ENCODE peak calls at places on chromosomes 4 and X, in seven cellular contexts. One of them, this sample, is unnamed.

GRCh38 chrX:1391370-1391706 is 575 bp downstream of the SLC25A6 start:
- DNase-seq in H9: no peak
- DNase-seq in IMR-90: no peak
- DNase-seq in mesenchymal stem cell: no peak
- DNase-seq in H1: peak
- DNase-seq in mesendoderm: peak
- DNase-seq in neuronal stem cell: peak
- DNase-seq in this sample: peak

GRCh38 chrX:47133493-47133892 is 11.0 kb downstream of the NDUFB11 start:
- DNase-seq in H9: no peak
- DNase-seq in IMR-90: no peak
- DNase-seq in mesenchymal stem cell: no peak
- DNase-seq in H1: no peak
- DNase-seq in mesendoderm: no peak
- DNase-seq in neuronal stem cell: no peak
- DNase-seq in this sample: no peak

GRCh38 chrX:103446665-103447302 is 70.4 kb downstream of the BEX3 start:
- DNase-seq in H9: no peak
- DNase-seq in IMR-90: peak
- DNase-seq in mesenchymal stem cell: no peak
- DNase-seq in H1: no peak
- DNase-seq in mesendoderm: peak
- DNase-seq in neuronal stem cell: no peak
- DNase-seq in this sample: peak

GRCh38 chr4:124053872-124054538 is 657.4 kb downstream of the SPRY1 start:
- DNase-seq in H9: no peak
- DNase-seq in IMR-90: peak
- DNase-seq in mesenchymal stem cell: peak
- DNase-seq in H1: no peak
- DNase-seq in mesendoderm: no peak
- DNase-seq in neuronal stem cell: no peak
- DNase-seq in this sample: no peak

GRCh38 chrX:10636337-10636736 is 16.0 kb upstream of the MID1 start:
- DNase-seq in H9: peak
- DNase-seq in IMR-90: peak
- DNase-seq in mesenchymal stem cell: peak
- DNase-seq in H1: no peak
- DNase-seq in mesendoderm: peak
- DNase-seq in neuronal stem cell: no peak
- DNase-seq in this sample: peak

GRCh38 chr4:90799895-90800294 is 672.7 kb downstream of the CCSER1 start:
- DNase-seq in H9: no peak
- DNase-seq in IMR-90: no peak
- DNase-seq in mesenchymal stem cell: no peak
- DNase-seq in H1: no peak
- DNase-seq in mesendoderm: no peak
- DNase-seq in neuronal stem cell: no peak
- DNase-seq in this sample: no peak

GRCh38 chrX:131617182-131617581 is 73.3 kb downstream of the OR13H1 start:
- DNase-seq in H9: no peak
- DNase-seq in IMR-90: peak
- DNase-seq in mesenchymal stem cell: peak
- DNase-seq in H1: no peak
- DNase-seq in mesendoderm: no peak
- DNase-seq in neuronal stem cell: no peak
- DNase-seq in this sample: no peak

GRCh38 chr4:94889961-94890360 is 132.2 kb downstream of the BMPR1B start:
- DNase-seq in H9: no peak
- DNase-seq in IMR-90: peak
- DNase-seq in mesenchymal stem cell: peak
- DNase-seq in H1: no peak
- DNase-seq in mesendoderm: peak
- DNase-seq in neuronal stem cell: no peak
- DNase-seq in this sample: no peak

GRCh38 chr4:94390804-94391410 is 48.3 kb upstream of the HPGDS start:
- DNase-seq in H9: no peak
- DNase-seq in IMR-90: peak
- DNase-seq in mesenchymal stem cell: no peak
- DNase-seq in H1: no peak
- DNase-seq in mesendoderm: no peak
- DNase-seq in neuronal stem cell: no peak
- DNase-seq in this sample: peak

GRCh38 chrX:151085207-151085606 is 91.2 kb upstream of the GPR50 start:
- DNase-seq in H9: no peak
- DNase-seq in IMR-90: no peak
- DNase-seq in mesenchymal stem cell: no peak
- DNase-seq in H1: no peak
- DNase-seq in mesendoderm: no peak
- DNase-seq in neuronal stem cell: no peak
- DNase-seq in this sample: no peak

GRCh38 chrX:17081535-17081934 is 135.1 kb downstream of the REPS2 start:
- DNase-seq in H9: no peak
- DNase-seq in IMR-90: no peak
- DNase-seq in mesenchymal stem cell: no peak
- DNase-seq in H1: no peak
- DNase-seq in mesendoderm: no peak
- DNase-seq in neuronal stem cell: no peak
- DNase-seq in this sample: peak

GRCh38 chr4:183158062-183158461 is 59.0 kb downstream of the WWC2 start:
- DNase-seq in H9: no peak
- DNase-seq in IMR-90: peak
- DNase-seq in mesenchymal stem cell: peak
- DNase-seq in H1: no peak
- DNase-seq in mesendoderm: no peak
- DNase-seq in neuronal stem cell: no peak
- DNase-seq in this sample: peak

GRCh38 chrX:38107028-38107427 is 100.7 kb downstream of the SYTL5 start:
- DNase-seq in H9: no peak
- DNase-seq in IMR-90: no peak
- DNase-seq in mesenchymal stem cell: no peak
- DNase-seq in H1: no peak
- DNase-seq in mesendoderm: no peak
- DNase-seq in neuronal stem cell: no peak
- DNase-seq in this sample: no peak

GRCh38 chr4:122341906-122342305 is 36.9 kb upstream of the ADAD1 start:
- DNase-seq in H9: no peak
- DNase-seq in IMR-90: peak
- DNase-seq in mesenchymal stem cell: peak
- DNase-seq in H1: no peak
- DNase-seq in mesendoderm: no peak
- DNase-seq in neuronal stem cell: no peak
- DNase-seq in this sample: peak

GRCh38 chrX:23118890-23119527 is 119.2 kb downstream of the DDX53 start:
- DNase-seq in H9: peak
- DNase-seq in IMR-90: no peak
- DNase-seq in mesenchymal stem cell: no peak
- DNase-seq in H1: no peak
- DNase-seq in mesendoderm: peak
- DNase-seq in neuronal stem cell: no peak
- DNase-seq in this sample: peak

GRCh38 chrX:107025538-107025937 is 25.5 kb upstream of the MORC4 start:
- DNase-seq in H9: no peak
- DNase-seq in IMR-90: peak
- DNase-seq in mesenchymal stem cell: peak
- DNase-seq in H1: no peak
- DNase-seq in mesendoderm: peak
- DNase-seq in neuronal stem cell: peak
- DNase-seq in this sample: no peak

GRCh38 chr4:1383728-1384591 is 22.3 kb downstream of the NKX1-1 start:
- DNase-seq in H9: no peak
- DNase-seq in IMR-90: no peak
- DNase-seq in mesenchymal stem cell: no peak
- DNase-seq in H1: no peak
- DNase-seq in mesendoderm: no peak
- DNase-seq in neuronal stem cell: no peak
- DNase-seq in this sample: no peak

GRCh38 chr4:1381944-1382541 is 24.2 kb downstream of the NKX1-1 start:
- DNase-seq in H9: no peak
- DNase-seq in IMR-90: no peak
- DNase-seq in mesenchymal stem cell: no peak
- DNase-seq in H1: no peak
- DNase-seq in mesendoderm: no peak
- DNase-seq in neuronal stem cell: no peak
- DNase-seq in this sample: no peak

GRCh38 chr4:1384675-1385372 is 21.4 kb downstream of the NKX1-1 start:
- DNase-seq in H9: no peak
- DNase-seq in IMR-90: no peak
- DNase-seq in mesenchymal stem cell: no peak
- DNase-seq in H1: no peak
- DNase-seq in mesendoderm: no peak
- DNase-seq in neuronal stem cell: no peak
- DNase-seq in this sample: no peak

GRCh38 chr4:1382776-1383727 is 23.2 kb downstream of the NKX1-1 start:
- DNase-seq in H9: no peak
- DNase-seq in IMR-90: no peak
- DNase-seq in mesenchymal stem cell: no peak
- DNase-seq in H1: no peak
- DNase-seq in mesendoderm: no peak
- DNase-seq in neuronal stem cell: no peak
- DNase-seq in this sample: no peak

GRCh38 chr4:1385373-1386340 is 20.6 kb downstream of the NKX1-1 start:
- DNase-seq in H9: no peak
- DNase-seq in IMR-90: no peak
- DNase-seq in mesenchymal stem cell: no peak
- DNase-seq in H1: no peak
- DNase-seq in mesendoderm: no peak
- DNase-seq in neuronal stem cell: no peak
- DNase-seq in this sample: peak
- H2BK120ac ChIP-seq in H9: no peak
- H2BK120ac ChIP-seq in IMR-90: no peak
- H2BK120ac ChIP-seq in mesenchymal stem cell: no peak
- H2BK120ac ChIP-seq in H1: no peak
- H2BK120ac ChIP-seq in mesendoderm: no peak
- H2BK120ac ChIP-seq in neuronal stem cell: no peak
- H2BK120ac ChIP-seq in this sample: no peak

GRCh38 chrX:100600769-100601168 is 16.0 kb downstream of the TNMD start:
- DNase-seq in H9: no peak
- DNase-seq in IMR-90: no peak
- DNase-seq in mesenchymal stem cell: no peak
- DNase-seq in H1: no peak
- DNase-seq in mesendoderm: no peak
- DNase-seq in neuronal stem cell: no peak
- DNase-seq in this sample: no peak

GRCh38 chrX:100609591-100609990 is 24.9 kb downstream of the TNMD start:
- DNase-seq in H9: no peak
- DNase-seq in IMR-90: no peak
- DNase-seq in mesenchymal stem cell: no peak
- DNase-seq in H1: no peak
- DNase-seq in mesendoderm: no peak
- DNase-seq in neuronal stem cell: no peak
- DNase-seq in this sample: no peak

GRCh38 chrX:100611951-100612350 is 24.7 kb downstream of the TSPAN6 start:
- DNase-seq in H9: no peak
- DNase-seq in IMR-90: no peak
- DNase-seq in mesenchymal stem cell: no peak
- DNase-seq in H1: no peak
- DNase-seq in mesendoderm: peak
- DNase-seq in neuronal stem cell: no peak
- DNase-seq in this sample: peak

GRCh38 chrX:100606753-100607152 is 22.0 kb downstream of the TNMD start:
- DNase-seq in H9: no peak
- DNase-seq in IMR-90: no peak
- DNase-seq in mesenchymal stem cell: no peak
- DNase-seq in H1: no peak
- DNase-seq in mesendoderm: no peak
- DNase-seq in neuronal stem cell: no peak
- DNase-seq in this sample: no peak
- H2BK120ac ChIP-seq in H9: no peak
- H2BK120ac ChIP-seq in IMR-90: no peak
- H2BK120ac ChIP-seq in mesenchymal stem cell: no peak
- H2BK120ac ChIP-seq in H1: no peak
- H2BK120ac ChIP-seq in mesendoderm: no peak
- H2BK120ac ChIP-seq in neuronal stem cell: no peak
- H2BK120ac ChIP-seq in this sample: no peak

GRCh38 chr4:11635336-11635735 is 206.6 kb upstream of the HS3ST1 start:
- DNase-seq in H9: no peak
- DNase-seq in IMR-90: peak
- DNase-seq in mesenchymal stem cell: peak
- DNase-seq in H1: no peak
- DNase-seq in mesendoderm: peak
- DNase-seq in neuronal stem cell: no peak
- DNase-seq in this sample: peak

GRCh38 chr4:11634283-11634682 is 205.6 kb upstream of the HS3ST1 start:
- DNase-seq in H9: no peak
- DNase-seq in IMR-90: no peak
- DNase-seq in mesenchymal stem cell: no peak
- DNase-seq in H1: no peak
- DNase-seq in mesendoderm: no peak
- DNase-seq in neuronal stem cell: no peak
- DNase-seq in this sample: no peak

GRCh38 chr4:11632488-11632887 is 203.8 kb upstream of the HS3ST1 start:
- DNase-seq in H9: no peak
- DNase-seq in IMR-90: no peak
- DNase-seq in mesenchymal stem cell: no peak
- DNase-seq in H1: no peak
- DNase-seq in mesendoderm: no peak
- DNase-seq in neuronal stem cell: no peak
- DNase-seq in this sample: no peak

GRCh38 chr4:11632015-11632414 is 203.3 kb upstream of the HS3ST1 start:
- DNase-seq in H9: no peak
- DNase-seq in IMR-90: no peak
- DNase-seq in mesenchymal stem cell: no peak
- DNase-seq in H1: no peak
- DNase-seq in mesendoderm: no peak
- DNase-seq in neuronal stem cell: no peak
- DNase-seq in this sample: no peak

DNA sequence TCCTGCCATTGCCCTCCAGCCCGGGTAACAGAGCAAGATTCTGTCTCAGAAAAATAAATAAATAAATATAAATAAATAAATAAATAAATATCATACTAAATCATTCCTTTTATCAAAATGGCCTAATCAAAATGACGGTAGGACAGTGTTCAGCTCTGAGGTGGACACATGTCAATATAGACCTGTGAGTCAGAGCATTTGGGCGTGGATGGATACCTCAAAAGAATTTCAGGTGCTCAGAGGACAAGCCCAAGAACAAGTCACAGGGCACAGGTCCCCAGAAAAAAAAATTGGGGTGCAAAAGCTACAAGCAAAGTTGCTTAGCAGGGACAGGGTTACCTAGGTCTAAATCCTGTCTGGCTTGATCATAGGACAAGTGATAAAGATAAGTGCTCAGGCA is 204.7 kb upstream of the HS3ST1 start:
- DNase-seq in H9: no peak
- DNase-seq in IMR-90: no peak
- DNase-seq in mesenchymal stem cell: no peak
- DNase-seq in H1: no peak
- DNase-seq in mesendoderm: no peak
- DNase-seq in neuronal stem cell: no peak
- DNase-seq in this sample: no peak
- H2BK120ac ChIP-seq in H9: no peak
- H2BK120ac ChIP-seq in IMR-90: peak
- H2BK120ac ChIP-seq in mesenchymal stem cell: no peak
- H2BK120ac ChIP-seq in H1: no peak
- H2BK120ac ChIP-seq in mesendoderm: no peak
- H2BK120ac ChIP-seq in neuronal stem cell: no peak
- H2BK120ac ChIP-seq in this sample: no peak

DNA sequence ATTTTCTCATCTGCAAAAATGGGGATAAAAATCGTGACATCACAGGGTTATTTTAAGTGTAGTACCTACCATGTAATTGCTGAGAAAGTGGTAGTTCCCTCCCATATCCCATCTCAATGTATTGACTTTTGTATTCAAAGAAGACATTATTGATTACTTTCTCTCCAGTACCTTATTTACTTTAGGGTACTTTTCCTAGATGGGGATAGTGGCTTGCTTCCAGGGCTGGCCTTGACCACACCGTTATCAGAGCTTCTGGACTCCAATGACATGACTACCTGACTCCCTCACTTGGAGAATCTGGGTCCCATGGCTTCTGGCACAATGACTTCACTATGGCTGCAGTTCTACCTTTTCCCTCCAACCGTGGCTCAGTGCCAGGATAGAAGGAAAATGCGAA is 58.2 kb upstream of the EOLA2 start:
- DNase-seq in H9: no peak
- DNase-seq in IMR-90: no peak
- DNase-seq in mesenchymal stem cell: no peak
- DNase-seq in H1: no peak
- DNase-seq in mesendoderm: no peak
- DNase-seq in neuronal stem cell: no peak
- DNase-seq in this sample: no peak
- H2BK120ac ChIP-seq in H9: no peak
- H2BK120ac ChIP-seq in IMR-90: no peak
- H2BK120ac ChIP-seq in mesenchymal stem cell: no peak
- H2BK120ac ChIP-seq in H1: no peak
- H2BK120ac ChIP-seq in mesendoderm: no peak
- H2BK120ac ChIP-seq in neuronal stem cell: no peak
- H2BK120ac ChIP-seq in this sample: no peak

This sample was measured in trophoblast cell.